ENCODE peak calls at places on chromosomes 4 and X, in five cellular contexts. One of them, this sample, is unnamed.
A peak's percentile ranks its signal among the peaks of the same experiment; 100 is the strongest.

GRCh38 chr4:96525901-96526300 is 686.0 kb downstream of the PDHA2 start:
- DNase-seq in colonic mucosa: no peak
- DNase-seq in left lung: no peak
- DNase-seq in CD4-positive, alpha-beta memory T cell: no peak
- DNase-seq in lung: no peak
- DNase-seq in this sample: no peak

GRCh38 chr4:52659722-52660261 is 691 bp upstream of the USP46 start:
- DNase-seq in lung: peak; percentile 53
- DNase-seq in colonic mucosa: peak; percentile 71
- DNase-seq in CD4-positive, alpha-beta memory T cell: peak; percentile 38
- DNase-seq in left lung: peak; percentile 87
- DNase-seq in this sample: peak; percentile 71

GRCh38 chr4:134518574-134519217 is 317.1 kb upstream of the PABPC4L start:
- DNase-seq in lung: no peak
- DNase-seq in left lung: no peak
- DNase-seq in CD4-positive, alpha-beta memory T cell: no peak
- DNase-seq in colonic mucosa: no peak
- DNase-seq in this sample: no peak

GRCh38 chrX:40094900-40095587 is 2.7 kb downstream of the BCOR start:
- DNase-seq in lung: no peak
- DNase-seq in CD4-positive, alpha-beta memory T cell: no peak
- DNase-seq in colonic mucosa: no peak
- DNase-seq in left lung: no peak
- DNase-seq in this sample: no peak

GRCh38 chr4:111494471-111494870 is 650.8 kb upstream of the FAM241A start:
- DNase-seq in CD4-positive, alpha-beta memory T cell: no peak
- DNase-seq in colonic mucosa: no peak
- DNase-seq in left lung: no peak
- DNase-seq in lung: no peak
- DNase-seq in this sample: no peak

GRCh38 chr4:65798498-65799127 is 128.3 kb upstream of the EPHA5 start:
- DNase-seq in CD4-positive, alpha-beta memory T cell: no peak
- DNase-seq in left lung: no peak
- DNase-seq in lung: no peak
- DNase-seq in colonic mucosa: no peak
- DNase-seq in this sample: no peak

GRCh38 chr4:116058129-116058528 is 944.7 kb upstream of the NDST4 start:
- DNase-seq in left lung: no peak
- DNase-seq in lung: no peak
- DNase-seq in colonic mucosa: no peak
- DNase-seq in CD4-positive, alpha-beta memory T cell: no peak
- DNase-seq in this sample: no peak

GRCh38 chrX:120310861-120311631 is at the start of gene TMEM255A:
- DNase-seq in CD4-positive, alpha-beta memory T cell: no peak
- DNase-seq in lung: no peak
- DNase-seq in colonic mucosa: no peak
- DNase-seq in left lung: peak; percentile 48
- DNase-seq in this sample: no peak

GRCh38 chrX:17024896-17025295 is 78.4 kb downstream of the REPS2 start:
- DNase-seq in CD4-positive, alpha-beta memory T cell: no peak
- DNase-seq in colonic mucosa: peak; percentile 50
- DNase-seq in left lung: no peak
- DNase-seq in lung: no peak
- DNase-seq in this sample: no peak

GRCh38 chr4:37794046-37794445 is 32.4 kb upstream of the PGM2 start:
- DNase-seq in lung: no peak
- DNase-seq in colonic mucosa: no peak
- DNase-seq in left lung: no peak
- DNase-seq in CD4-positive, alpha-beta memory T cell: no peak
- DNase-seq in this sample: no peak

GRCh38 chr4:86130160-86130933 is 229.5 kb downstream of the MAPK10 start:
- DNase-seq in lung: no peak
- DNase-seq in left lung: no peak
- DNase-seq in CD4-positive, alpha-beta memory T cell: no peak
- DNase-seq in colonic mucosa: no peak
- DNase-seq in this sample: no peak

GRCh38 chr4:37490391-37491347 is 195.5 kb downstream of the RELL1 start:
- DNase-seq in lung: no peak
- DNase-seq in colonic mucosa: peak; percentile 49
- DNase-seq in CD4-positive, alpha-beta memory T cell: no peak
- DNase-seq in left lung: no peak
- DNase-seq in this sample: no peak

GRCh38 chr4:176400816-176401461 is 81.2 kb downstream of the SPCS3 start:
- DNase-seq in colonic mucosa: no peak
- DNase-seq in left lung: no peak
- DNase-seq in CD4-positive, alpha-beta memory T cell: no peak
- DNase-seq in lung: no peak
- DNase-seq in this sample: no peak

GRCh38 chr4:169080970-169081369 is 70.9 kb upstream of the CBR4 start:
- DNase-seq in lung: no peak
- DNase-seq in CD4-positive, alpha-beta memory T cell: no peak
- DNase-seq in left lung: no peak
- DNase-seq in colonic mucosa: no peak
- DNase-seq in this sample: no peak

GRCh38 chr4:168309781-168310180 is 8.8 kb downstream of the DDX60 start:
- DNase-seq in lung: no peak
- DNase-seq in CD4-positive, alpha-beta memory T cell: no peak
- DNase-seq in left lung: no peak
- DNase-seq in colonic mucosa: no peak
- DNase-seq in this sample: no peak

GRCh38 chr4:815464-816146 is 10.3 kb downstream of the CPLX1 start:
- DNase-seq in colonic mucosa: peak; percentile 85
- DNase-seq in lung: no peak
- DNase-seq in left lung: no peak
- DNase-seq in CD4-positive, alpha-beta memory T cell: no peak
- DNase-seq in this sample: no peak

GRCh38 chr4:188143731-188144130 is 4.5 kb downstream of the TRIML1 start:
- DNase-seq in CD4-positive, alpha-beta memory T cell: no peak
- DNase-seq in left lung: no peak
- DNase-seq in colonic mucosa: no peak
- DNase-seq in lung: no peak
- DNase-seq in this sample: no peak

GRCh38 chr4:47719576-47719975 is 118.3 kb downstream of the CORIN start:
- DNase-seq in CD4-positive, alpha-beta memory T cell: no peak
- DNase-seq in lung: no peak
- DNase-seq in colonic mucosa: no peak
- DNase-seq in left lung: no peak
- DNase-seq in this sample: no peak

GRCh38 chrX:121308276-121308805 is 260.9 kb downstream of the GLUD2 start:
- DNase-seq in left lung: no peak
- DNase-seq in colonic mucosa: peak; percentile 16
- DNase-seq in CD4-positive, alpha-beta memory T cell: peak; percentile 31
- DNase-seq in lung: no peak
- DNase-seq in this sample: no peak

GRCh38 chr4:179624768-179625181 is 2182.5 kb upstream of the AGA start:
- DNase-seq in CD4-positive, alpha-beta memory T cell: no peak
- DNase-seq in colonic mucosa: no peak
- DNase-seq in left lung: no peak
- DNase-seq in lung: no peak
- DNase-seq in this sample: peak; percentile 26

GRCh38 chr4:128558896-128559669 is 250.4 kb upstream of the JADE1 start:
- DNase-seq in colonic mucosa: no peak
- DNase-seq in lung: no peak
- DNase-seq in CD4-positive, alpha-beta memory T cell: no peak
- DNase-seq in left lung: no peak
- DNase-seq in this sample: no peak

GRCh38 chr4:8745828-8746225 is 125.8 kb downstream of the HMX1 start:
- DNase-seq in left lung: no peak
- DNase-seq in CD4-positive, alpha-beta memory T cell: no peak
- DNase-seq in colonic mucosa: no peak
- DNase-seq in lung: no peak
- DNase-seq in this sample: no peak

GRCh38 chr4:1378559-1379231 is 27.5 kb downstream of the NKX1-1 start:
- DNase-seq in left lung: peak; percentile 79
- DNase-seq in lung: no peak
- DNase-seq in CD4-positive, alpha-beta memory T cell: peak; percentile 37
- DNase-seq in colonic mucosa: no peak
- DNase-seq in this sample: no peak

GRCh38 chr4:135371137-135371536 is 1169.5 kb upstream of the PABPC4L start:
- DNase-seq in lung: no peak
- DNase-seq in left lung: no peak
- DNase-seq in CD4-positive, alpha-beta memory T cell: no peak
- DNase-seq in colonic mucosa: no peak
- DNase-seq in this sample: no peak

GRCh38 chr4:144302704-144303536 is 162.4 kb upstream of the GYPA start:
- DNase-seq in colonic mucosa: no peak
- DNase-seq in left lung: no peak
- DNase-seq in CD4-positive, alpha-beta memory T cell: no peak
- DNase-seq in lung: no peak
- DNase-seq in this sample: no peak

GRCh38 chr4:131499139-131499873 is 1649.8 kb upstream of the PCDH10 start:
- DNase-seq in colonic mucosa: no peak
- DNase-seq in left lung: peak; percentile 31
- DNase-seq in CD4-positive, alpha-beta memory T cell: peak; percentile 27
- DNase-seq in lung: no peak
- DNase-seq in this sample: no peak

GRCh38 chr4:161555689-161556660 is 607.8 kb downstream of the FSTL5 start:
- DNase-seq in lung: no peak
- DNase-seq in CD4-positive, alpha-beta memory T cell: no peak
- DNase-seq in left lung: no peak
- DNase-seq in colonic mucosa: no peak
- DNase-seq in this sample: no peak

GRCh38 chr4:2251073-2251794 is 9.3 kb upstream of the HAUS3 start:
- DNase-seq in colonic mucosa: peak; percentile 15
- DNase-seq in left lung: peak; percentile 61
- DNase-seq in CD4-positive, alpha-beta memory T cell: peak; percentile 7
- DNase-seq in lung: no peak
- DNase-seq in this sample: peak; percentile 17

GRCh38 chrX:107507744-107508117 is 58.3 kb downstream of the FRMPD3 start:
- DNase-seq in colonic mucosa: no peak
- DNase-seq in lung: no peak
- DNase-seq in left lung: no peak
- DNase-seq in CD4-positive, alpha-beta memory T cell: no peak
- DNase-seq in this sample: no peak

GRCh38 chrX:107508925-107509324 is 59.5 kb downstream of the FRMPD3 start:
- DNase-seq in lung: no peak
- DNase-seq in left lung: no peak
- DNase-seq in colonic mucosa: no peak
- DNase-seq in CD4-positive, alpha-beta memory T cell: no peak
- DNase-seq in this sample: no peak

GRCh38 chrX:107506596-107507031 is 57.2 kb downstream of the FRMPD3 start:
- DNase-seq in colonic mucosa: no peak
- DNase-seq in lung: no peak
- DNase-seq in left lung: no peak
- DNase-seq in CD4-positive, alpha-beta memory T cell: no peak
- DNase-seq in this sample: no peak

GRCh38 chrX:107505223-107505622 is 55.8 kb downstream of the FRMPD3 start:
- DNase-seq in colonic mucosa: no peak
- DNase-seq in lung: no peak
- DNase-seq in left lung: no peak
- DNase-seq in CD4-positive, alpha-beta memory T cell: no peak
- DNase-seq in this sample: no peak

GRCh38 chrX:107507093-107507743 is 57.8 kb downstream of the FRMPD3 start:
- DNase-seq in left lung: no peak
- DNase-seq in CD4-positive, alpha-beta memory T cell: no peak
- DNase-seq in colonic mucosa: no peak
- DNase-seq in lung: no peak
- DNase-seq in this sample: no peak
- H3K27me3 ChIP-seq in left lung: peaks cover 39% of the 10 kb centered on the region
- H3K27me3 ChIP-seq in CD4-positive, alpha-beta memory T cell: no peaks in the 10 kb centered on the region
- H3K27me3 ChIP-seq in colonic mucosa: no peaks in the 10 kb centered on the region
- H3K27me3 ChIP-seq in lung: peaks cover 5% of the 10 kb centered on the region
- H3K27me3 ChIP-seq in this sample: peaks cover 45% of the 10 kb centered on the region

GRCh38 chr4:185532795-185533324 is 2.4 kb downstream of the PDLIM3 start:
- DNase-seq in CD4-positive, alpha-beta memory T cell: no peak
- DNase-seq in lung: no peak
- DNase-seq in left lung: no peak
- DNase-seq in colonic mucosa: no peak
- DNase-seq in this sample: no peak
- H3K27me3 ChIP-seq in CD4-positive, alpha-beta memory T cell: peaks cover 21% of the 10 kb centered on the region
- H3K27me3 ChIP-seq in lung: no peaks in the 10 kb centered on the region
- H3K27me3 ChIP-seq in left lung: no peaks in the 10 kb centered on the region
- H3K27me3 ChIP-seq in colonic mucosa: peaks cover 23% of the 10 kb centered on the region
- H3K27me3 ChIP-seq in this sample: no peaks in the 10 kb centered on the region

DNA sequence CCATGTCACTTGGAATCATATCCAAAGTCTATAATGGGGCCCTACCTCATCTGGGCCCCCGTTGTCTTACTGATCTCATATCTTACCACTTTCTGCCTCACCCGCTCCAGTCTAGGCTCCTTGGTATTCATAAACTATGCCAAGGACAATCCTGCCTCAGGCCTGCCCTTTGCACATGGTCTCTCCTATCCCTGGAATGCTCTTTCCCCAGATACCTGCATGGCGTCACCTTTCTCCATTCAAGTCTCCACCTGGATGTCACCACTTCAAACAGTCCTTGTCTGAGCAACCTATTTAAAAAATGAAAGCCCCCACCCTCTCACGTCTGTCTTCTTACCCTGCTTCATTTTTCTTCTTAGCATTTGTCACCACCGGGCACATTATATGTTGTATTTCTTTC is 8.2 kb downstream of the VGLL1 start:
- DNase-seq in colonic mucosa: no peak
- DNase-seq in left lung: no peak
- DNase-seq in lung: no peak
- DNase-seq in CD4-positive, alpha-beta memory T cell: no peak
- DNase-seq in this sample: no peak
- H3K27me3 ChIP-seq in colonic mucosa: no peaks in the 10 kb centered on the region
- H3K27me3 ChIP-seq in left lung: peaks cover 2% of the 10 kb centered on the region
- H3K27me3 ChIP-seq in lung: no peaks in the 10 kb centered on the region
- H3K27me3 ChIP-seq in CD4-positive, alpha-beta memory T cell: no peaks in the 10 kb centered on the region
- H3K27me3 ChIP-seq in this sample: no peaks in the 10 kb centered on the region

GRCh38 chrX:151773434-151773833 is 38.9 kb downstream of the CNGA2 start:
- DNase-seq in lung: no peak
- DNase-seq in left lung: no peak
- DNase-seq in CD4-positive, alpha-beta memory T cell: no peak
- DNase-seq in colonic mucosa: no peak
- DNase-seq in this sample: no peak

GRCh38 chrX:151779258-151779657 is 44.7 kb downstream of the CNGA2 start:
- DNase-seq in left lung: no peak
- DNase-seq in colonic mucosa: no peak
- DNase-seq in CD4-positive, alpha-beta memory T cell: no peak
- DNase-seq in lung: no peak
- DNase-seq in this sample: no peak

GRCh38 chrX:151776113-151776790 is 41.7 kb downstream of the CNGA2 start:
- DNase-seq in colonic mucosa: no peak
- DNase-seq in lung: no peak
- DNase-seq in left lung: no peak
- DNase-seq in CD4-positive, alpha-beta memory T cell: no peak
- DNase-seq in this sample: no peak

GRCh38 chrX:151780621-151781020 is 46.1 kb downstream of the CNGA2 start:
- DNase-seq in CD4-positive, alpha-beta memory T cell: no peak
- DNase-seq in lung: no peak
- DNase-seq in colonic mucosa: no peak
- DNase-seq in left lung: no peak
- DNase-seq in this sample: no peak

DNA sequence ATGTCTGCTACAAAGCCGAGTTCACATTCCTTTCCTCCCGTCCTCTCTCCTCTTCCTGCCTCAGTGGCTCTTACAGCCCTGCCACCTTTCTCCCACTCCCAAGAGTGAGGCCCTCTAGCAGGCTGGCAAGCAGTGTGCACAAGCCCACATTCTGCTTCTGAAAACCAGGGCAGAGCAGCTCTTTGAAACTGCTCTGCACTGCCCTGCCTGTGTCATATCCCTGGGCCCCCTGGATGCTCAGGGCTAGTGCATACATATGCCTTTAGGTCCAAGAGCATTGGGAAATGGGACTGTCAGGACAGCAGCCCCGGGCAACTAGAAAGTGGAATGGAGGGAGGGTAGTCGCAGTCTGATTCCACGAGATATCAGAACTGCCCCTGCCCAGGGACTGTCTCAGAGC is 42.4 kb downstream of the CNGA2 start:
- DNase-seq in CD4-positive, alpha-beta memory T cell: no peak
- DNase-seq in colonic mucosa: no peak
- DNase-seq in lung: no peak
- DNase-seq in left lung: no peak
- DNase-seq in this sample: no peak
- H3K27me3 ChIP-seq in CD4-positive, alpha-beta memory T cell: no peaks in the 10 kb centered on the region
- H3K27me3 ChIP-seq in colonic mucosa: no peaks in the 10 kb centered on the region
- H3K27me3 ChIP-seq in lung: no peaks in the 10 kb centered on the region
- H3K27me3 ChIP-seq in left lung: no peaks in the 10 kb centered on the region
- H3K27me3 ChIP-seq in this sample: no peaks in the 10 kb centered on the region

This sample was measured in stomach.